ENCODE peak calls at places on chromosomes 11 and 22, in ten cellular contexts. One of them, this sample, is unnamed.

GRCh38 chr11:71988050-71988449 is 10.7 kb upstream of the IL18BP start:
- DNase-seq in kidney: no peak
- DNase-seq in IMR-90: peak
- DNase-seq in mucosa of descending colon: no peak
- DNase-seq in omental fat pad: no peak
- DNase-seq in fibroblast of lung: peak
- DNase-seq in dorsolateral prefrontal cortex: no peak
- DNase-seq in osteocyte: no peak
- DNase-seq in PC-9: no peak
- DNase-seq in gastrocnemius medialis: no peak
- DNase-seq in this sample: no peak

GRCh38 chr11:78460468-78460867 is 42.8 kb upstream of the GAB2 start:
- DNase-seq in kidney: no peak
- DNase-seq in IMR-90: peak
- DNase-seq in mucosa of descending colon: no peak
- DNase-seq in omental fat pad: no peak
- DNase-seq in fibroblast of lung: peak
- DNase-seq in dorsolateral prefrontal cortex: no peak
- DNase-seq in osteocyte: no peak
- DNase-seq in PC-9: no peak
- DNase-seq in gastrocnemius medialis: no peak
- DNase-seq in this sample: no peak

GRCh38 chr22:43670545-43670944 is 141.6 kb downstream of the EFCAB6 start:
- DNase-seq in kidney: no peak
- DNase-seq in IMR-90: no peak
- DNase-seq in mucosa of descending colon: no peak
- DNase-seq in omental fat pad: no peak
- DNase-seq in fibroblast of lung: no peak
- DNase-seq in dorsolateral prefrontal cortex: no peak
- DNase-seq in osteocyte: no peak
- DNase-seq in PC-9: no peak
- DNase-seq in gastrocnemius medialis: no peak
- DNase-seq in this sample: no peak

GRCh38 chr11:60756307-60757032 is at the start of gene MS4A15:
- DNase-seq in kidney: no peak
- DNase-seq in IMR-90: no peak
- DNase-seq in mucosa of descending colon: no peak
- DNase-seq in omental fat pad: no peak
- DNase-seq in fibroblast of lung: no peak
- DNase-seq in dorsolateral prefrontal cortex: no peak
- DNase-seq in osteocyte: no peak
- DNase-seq in PC-9: peak
- DNase-seq in gastrocnemius medialis: no peak
- DNase-seq in this sample: no peak

GRCh38 chr11:113698515-113698914 is 7.6 kb downstream of the TMPRSS5 start:
- DNase-seq in kidney: no peak
- DNase-seq in IMR-90: no peak
- DNase-seq in mucosa of descending colon: no peak
- DNase-seq in omental fat pad: no peak
- DNase-seq in fibroblast of lung: no peak
- DNase-seq in dorsolateral prefrontal cortex: no peak
- DNase-seq in osteocyte: no peak
- DNase-seq in PC-9: no peak
- DNase-seq in gastrocnemius medialis: no peak
- DNase-seq in this sample: no peak

GRCh38 chr11:44246726-44247125 is 63.2 kb downstream of the ALX4 start:
- DNase-seq in kidney: no peak
- DNase-seq in IMR-90: no peak
- DNase-seq in mucosa of descending colon: no peak
- DNase-seq in omental fat pad: no peak
- DNase-seq in fibroblast of lung: peak
- DNase-seq in dorsolateral prefrontal cortex: no peak
- DNase-seq in osteocyte: no peak
- DNase-seq in PC-9: no peak
- DNase-seq in gastrocnemius medialis: no peak
- DNase-seq in this sample: no peak

GRCh38 chr11:37504925-37505324 is 906.9 kb upstream of the RAG2 start:
- DNase-seq in kidney: no peak
- DNase-seq in IMR-90: peak
- DNase-seq in mucosa of descending colon: no peak
- DNase-seq in omental fat pad: no peak
- DNase-seq in fibroblast of lung: peak
- DNase-seq in dorsolateral prefrontal cortex: no peak
- DNase-seq in osteocyte: no peak
- DNase-seq in PC-9: peak
- DNase-seq in gastrocnemius medialis: no peak
- DNase-seq in this sample: no peak

GRCh38 chr11:61679301-61679700 is 890 bp upstream of the DAGLA start:
- DNase-seq in kidney: no peak
- DNase-seq in IMR-90: no peak
- DNase-seq in mucosa of descending colon: no peak
- DNase-seq in omental fat pad: no peak
- DNase-seq in fibroblast of lung: no peak
- DNase-seq in dorsolateral prefrontal cortex: no peak
- DNase-seq in osteocyte: no peak
- DNase-seq in PC-9: peak
- DNase-seq in gastrocnemius medialis: no peak
- DNase-seq in this sample: no peak

GRCh38 chr11:66727282-66727882 is 1.6 kb downstream of the SPTBN2 start:
- DNase-seq in kidney: peak
- DNase-seq in IMR-90: peak
- DNase-seq in mucosa of descending colon: no peak
- DNase-seq in omental fat pad: no peak
- DNase-seq in fibroblast of lung: peak
- DNase-seq in dorsolateral prefrontal cortex: no peak
- DNase-seq in osteocyte: no peak
- DNase-seq in PC-9: no peak
- DNase-seq in gastrocnemius medialis: no peak
- DNase-seq in this sample: peak

GRCh38 chr11:128653828-128654231 is 40.0 kb upstream of the FLI1 start:
- DNase-seq in kidney: no peak
- DNase-seq in IMR-90: peak
- DNase-seq in mucosa of descending colon: peak
- DNase-seq in omental fat pad: no peak
- DNase-seq in fibroblast of lung: no peak
- DNase-seq in dorsolateral prefrontal cortex: no peak
- DNase-seq in osteocyte: no peak
- DNase-seq in PC-9: no peak
- DNase-seq in gastrocnemius medialis: peak
- DNase-seq in this sample: peak

GRCh38 chr11:67056640-67057409 is at the start of gene RHOD:
- DNase-seq in kidney: peak
- DNase-seq in IMR-90: no peak
- DNase-seq in mucosa of descending colon: peak
- DNase-seq in omental fat pad: no peak
- DNase-seq in fibroblast of lung: no peak
- DNase-seq in dorsolateral prefrontal cortex: no peak
- DNase-seq in osteocyte: no peak
- DNase-seq in PC-9: peak
- DNase-seq in gastrocnemius medialis: no peak
- DNase-seq in this sample: peak

GRCh38 chr22:38348751-38349496 is 31.7 kb upstream of the CSNK1E start:
- DNase-seq in kidney: peak
- DNase-seq in IMR-90: no peak
- DNase-seq in mucosa of descending colon: peak
- DNase-seq in omental fat pad: no peak
- DNase-seq in fibroblast of lung: no peak
- DNase-seq in dorsolateral prefrontal cortex: peak
- DNase-seq in osteocyte: peak
- DNase-seq in PC-9: no peak
- DNase-seq in gastrocnemius medialis: peak
- DNase-seq in this sample: no peak

GRCh38 chr11:130023204-130023603 is 20.6 kb upstream of the PRDM10 start:
- DNase-seq in kidney: no peak
- DNase-seq in IMR-90: peak
- DNase-seq in mucosa of descending colon: no peak
- DNase-seq in omental fat pad: no peak
- DNase-seq in fibroblast of lung: peak
- DNase-seq in dorsolateral prefrontal cortex: no peak
- DNase-seq in osteocyte: peak
- DNase-seq in PC-9: peak
- DNase-seq in gastrocnemius medialis: no peak
- DNase-seq in this sample: peak

GRCh38 chr22:40345801-40346177 is 511 bp upstream of the ADSL start:
- DNase-seq in kidney: peak
- DNase-seq in IMR-90: no peak
- DNase-seq in mucosa of descending colon: peak
- DNase-seq in omental fat pad: no peak
- DNase-seq in fibroblast of lung: no peak
- DNase-seq in dorsolateral prefrontal cortex: no peak
- DNase-seq in osteocyte: no peak
- DNase-seq in PC-9: no peak
- DNase-seq in gastrocnemius medialis: peak
- DNase-seq in this sample: peak

GRCh38 chr22:40347300-40347699 is 1.0 kb downstream of the ADSL start:
- DNase-seq in kidney: no peak
- DNase-seq in IMR-90: no peak
- DNase-seq in mucosa of descending colon: no peak
- DNase-seq in omental fat pad: no peak
- DNase-seq in fibroblast of lung: no peak
- DNase-seq in dorsolateral prefrontal cortex: no peak
- DNase-seq in osteocyte: no peak
- DNase-seq in PC-9: no peak
- DNase-seq in gastrocnemius medialis: peak
- DNase-seq in this sample: no peak

GRCh38 chr22:40348025-40348658 is 1.8 kb downstream of the ADSL start:
- DNase-seq in kidney: no peak
- DNase-seq in IMR-90: peak
- DNase-seq in mucosa of descending colon: no peak
- DNase-seq in omental fat pad: no peak
- DNase-seq in fibroblast of lung: peak
- DNase-seq in dorsolateral prefrontal cortex: no peak
- DNase-seq in osteocyte: no peak
- DNase-seq in PC-9: no peak
- DNase-seq in gastrocnemius medialis: peak
- DNase-seq in this sample: peak

GRCh38 chr22:40345271-40345670 is 1.0 kb upstream of the ADSL start:
- DNase-seq in kidney: no peak
- DNase-seq in IMR-90: peak
- DNase-seq in mucosa of descending colon: peak
- DNase-seq in omental fat pad: no peak
- DNase-seq in fibroblast of lung: no peak
- DNase-seq in dorsolateral prefrontal cortex: no peak
- DNase-seq in osteocyte: no peak
- DNase-seq in PC-9: peak
- DNase-seq in gastrocnemius medialis: peak
- DNase-seq in this sample: no peak

DNA sequence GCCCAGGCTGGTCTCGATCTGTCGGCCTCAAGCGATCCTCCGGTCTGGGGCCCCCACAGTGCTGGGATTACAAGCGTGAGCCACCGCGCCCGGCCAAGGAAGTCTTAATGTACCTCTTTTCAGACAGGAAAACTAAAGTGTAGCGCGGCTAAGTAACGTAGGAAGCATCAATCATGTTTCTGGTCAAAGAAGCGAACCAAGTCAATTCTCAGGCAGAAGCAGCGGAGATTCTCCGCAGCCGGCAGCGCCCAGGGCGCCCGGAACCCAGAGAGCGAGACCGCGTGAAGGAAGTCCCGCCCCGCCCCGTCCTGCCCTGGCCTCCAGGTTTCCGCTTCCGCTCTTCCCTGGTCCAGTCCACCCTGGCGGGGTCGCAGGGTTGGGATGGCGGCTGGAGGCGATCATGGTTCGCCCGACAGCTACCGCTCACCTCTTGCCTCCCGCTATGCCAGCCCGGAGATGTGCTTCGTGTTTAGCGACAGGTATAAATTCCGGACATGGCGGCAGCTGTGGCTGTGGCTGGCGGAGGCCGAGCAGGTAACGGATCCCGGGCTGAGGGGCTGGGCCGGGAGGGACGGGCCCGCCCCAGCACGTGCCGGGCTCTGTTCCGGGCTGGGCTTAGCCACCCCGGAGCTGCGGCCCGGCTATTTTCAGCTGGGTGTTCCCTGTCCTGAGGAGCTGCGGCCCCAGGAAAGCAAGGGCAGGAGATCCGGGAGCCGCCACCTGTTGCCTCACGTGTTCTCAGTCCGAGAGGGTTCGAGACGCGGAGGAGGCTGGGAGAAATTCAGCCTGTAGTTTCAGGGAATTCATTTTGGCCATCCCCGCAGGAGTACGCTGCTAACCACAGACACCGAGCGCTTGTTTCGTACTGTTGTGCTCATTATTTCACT is at the start of gene ADSL:
- DNase-seq in kidney: peak
- DNase-seq in IMR-90: peak
- DNase-seq in mucosa of descending colon: peak
- DNase-seq in omental fat pad: peak
- DNase-seq in fibroblast of lung: peak
- DNase-seq in dorsolateral prefrontal cortex: peak
- DNase-seq in osteocyte: peak
- DNase-seq in PC-9: peak
- DNase-seq in gastrocnemius medialis: peak
- DNase-seq in this sample: peak
- TF ChIP-seq CTCF in kidney: no peak
- TF ChIP-seq CTCF in IMR-90: peak
- TF ChIP-seq CTCF in mucosa of descending colon: no peak
- TF ChIP-seq CTCF in omental fat pad: no peak
- TF ChIP-seq CTCF in fibroblast of lung: peak
- TF ChIP-seq CTCF in dorsolateral prefrontal cortex: peak
- TF ChIP-seq CTCF in osteocyte: no peak
- TF ChIP-seq CTCF in PC-9: no peak
- TF ChIP-seq CTCF in gastrocnemius medialis: no peak
- TF ChIP-seq CTCF in this sample: no peak

GRCh38 chr11:122788781-122789535 is 49.3 kb upstream of the CRTAM start:
- DNase-seq in kidney: no peak
- DNase-seq in IMR-90: no peak
- DNase-seq in mucosa of descending colon: no peak
- DNase-seq in omental fat pad: no peak
- DNase-seq in fibroblast of lung: no peak
- DNase-seq in dorsolateral prefrontal cortex: no peak
- DNase-seq in osteocyte: no peak
- DNase-seq in PC-9: no peak
- DNase-seq in gastrocnemius medialis: no peak
- DNase-seq in this sample: no peak
- TF ChIP-seq CTCF in kidney: no peak
- TF ChIP-seq CTCF in IMR-90: peak
- TF ChIP-seq CTCF in mucosa of descending colon: no peak
- TF ChIP-seq CTCF in omental fat pad: no peak
- TF ChIP-seq CTCF in fibroblast of lung: no peak
- TF ChIP-seq CTCF in dorsolateral prefrontal cortex: no peak
- TF ChIP-seq CTCF in osteocyte: peak
- TF ChIP-seq CTCF in PC-9: peak
- TF ChIP-seq CTCF in gastrocnemius medialis: no peak
- TF ChIP-seq CTCF in this sample: no peak

GRCh38 chr11:108871867-108872266 is 207.0 kb downstream of the DDX10 start:
- DNase-seq in kidney: no peak
- DNase-seq in IMR-90: no peak
- DNase-seq in mucosa of descending colon: no peak
- DNase-seq in omental fat pad: no peak
- DNase-seq in fibroblast of lung: peak
- DNase-seq in dorsolateral prefrontal cortex: no peak
- DNase-seq in osteocyte: no peak
- DNase-seq in PC-9: no peak
- DNase-seq in gastrocnemius medialis: no peak
- DNase-seq in this sample: no peak
- TF ChIP-seq CTCF in kidney: no peak
- TF ChIP-seq CTCF in IMR-90: no peak
- TF ChIP-seq CTCF in mucosa of descending colon: no peak
- TF ChIP-seq CTCF in omental fat pad: no peak
- TF ChIP-seq CTCF in fibroblast of lung: no peak
- TF ChIP-seq CTCF in dorsolateral prefrontal cortex: no peak
- TF ChIP-seq CTCF in osteocyte: no peak
- TF ChIP-seq CTCF in PC-9: no peak
- TF ChIP-seq CTCF in gastrocnemius medialis: no peak
- TF ChIP-seq CTCF in this sample: no peak

GRCh38 chr11:94297967-94298576 is 6.3 kb upstream of the IZUMO1R start:
- DNase-seq in kidney: no peak
- DNase-seq in IMR-90: no peak
- DNase-seq in mucosa of descending colon: no peak
- DNase-seq in omental fat pad: no peak
- DNase-seq in fibroblast of lung: no peak
- DNase-seq in dorsolateral prefrontal cortex: no peak
- DNase-seq in osteocyte: no peak
- DNase-seq in PC-9: no peak
- DNase-seq in gastrocnemius medialis: no peak
- DNase-seq in this sample: no peak
- TF ChIP-seq CTCF in kidney: no peak
- TF ChIP-seq CTCF in IMR-90: no peak
- TF ChIP-seq CTCF in mucosa of descending colon: no peak
- TF ChIP-seq CTCF in omental fat pad: no peak
- TF ChIP-seq CTCF in fibroblast of lung: no peak
- TF ChIP-seq CTCF in dorsolateral prefrontal cortex: no peak
- TF ChIP-seq CTCF in osteocyte: no peak
- TF ChIP-seq CTCF in PC-9: peak
- TF ChIP-seq CTCF in gastrocnemius medialis: no peak
- TF ChIP-seq CTCF in this sample: no peak

This sample was measured in nephron progenitor cell.